ENCODE peak calls at places on chromosomes 11 and 22, in ten cellular contexts. P is uterus; H is IMR-90; O is left ventricle myocardium inferior; X is GM23338; L is CD8-positive, alpha-beta memory T cell; C is tibial nerve; N is esophagus squamous epithelium; Y is breast epithelium; E is lower lobe of right lung. F is an unnamed sample.
A peak's percentile ranks its signal among the peaks of the same experiment; 100 is the strongest.

GRCh38 chr22:40329021-40329456 is 17.3 kb upstream of the ADSL start:
- DNase-seq in P (no peak), H (no peak), O (no peak), X (no peak), L (no peak), C (no peak), N (no peak), Y (no peak), E (no peak), F (no peak)

GRCh38 chr11:29634248-29634647 is 382.6 kb downstream of the KCNA4 start:
- DNase-seq in P (no peak), H (no peak), O (no peak), X (peak; percentile 27), L (no peak), C (no peak), N (no peak), Y (no peak), E (no peak), F (no peak)

GRCh38 chr22:22151308-22151707 is 93.3 kb upstream of the VPREB1 start:
- DNase-seq in P (no peak), H (no peak), O (no peak), X (no peak), L (no peak), C (no peak), N (no peak), Y (no peak), E (no peak), F (no peak)

GRCh38 chr11:75194147-75194546 is 43.2 kb downstream of the SLCO2B1 start:
- DNase-seq in P (no peak), H (no peak), O (no peak), X (no peak), L (no peak), C (no peak), N (no peak), Y (no peak), E (no peak), F (no peak)

GRCh38 chr11:35969089-35970046 is 25.5 kb downstream of the LDLRAD3 start:
- DNase-seq in P (no peak), H (peak; percentile 27), O (no peak), X (no peak), L (no peak), C (no peak), N (no peak), Y (peak; percentile 56), E (peak; percentile 50), F (peak; percentile 43)

GRCh38 chr11:31651822-31652221 is 142.3 kb downstream of the ELP4 start:
- DNase-seq in P (no peak), H (no peak), O (no peak), X (no peak), L (no peak), C (no peak), N (no peak), Y (no peak), E (no peak), F (no peak)

GRCh38 chr11:120383518-120384155 is 47.4 kb downstream of the ARHGEF12 start:
- DNase-seq in P (no peak), H (no peak), O (no peak), X (no peak), L (no peak), C (no peak), N (no peak), Y (no peak), E (no peak), F (no peak)

GRCh38 chr22:36727110-36727509 is 23.6 kb upstream of the CACNG2 start:
- DNase-seq in P (no peak), H (no peak), O (no peak), X (no peak), L (no peak), C (no peak), N (no peak), Y (no peak), E (no peak), F (no peak)

GRCh38 chr11:68840661-68841653 is 759 bp downstream of the CPT1A start:
- DNase-seq in P (peak; percentile 54), H (peak; percentile 31), O (peak; percentile 59), X (peak; percentile 73), L (no peak), C (peak; percentile 29), N (no peak), Y (no peak), E (peak; percentile 77), F (peak; percentile 74)

GRCh38 chr22:23158516-23159286 is 13.4 kb downstream of the RAB36 start:
- DNase-seq in P (no peak), H (no peak), O (no peak), X (no peak), L (no peak), C (no peak), N (no peak), Y (no peak), E (no peak), F (peak; percentile 44)

GRCh38 chr22:42622061-42622710 is 7.5 kb upstream of the POLDIP3 start:
- DNase-seq in P (no peak), H (no peak), O (no peak), X (no peak), L (no peak), C (no peak), N (no peak), Y (no peak), E (no peak), F (peak; percentile 71)

GRCh38 chr22:23834830-23835772 is 3.7 kb downstream of the DERL3 start:
- DNase-seq in P (no peak), H (no peak), O (peak; percentile 80), X (no peak), L (no peak), C (no peak), N (no peak), Y (no peak), E (peak; percentile 43), F (peak; percentile 60)

GRCh38 chr11:111944139-111944538 is 7.0 kb downstream of the DIXDC1 start:
- DNase-seq in P (no peak), H (peak; percentile 87), O (no peak), X (peak; percentile 52), L (no peak), C (no peak), N (no peak), Y (no peak), E (no peak), F (no peak)

GRCh38 chr11:131723088-131723487 is 352.7 kb downstream of the NTM start:
- DNase-seq in P (no peak), H (no peak), O (no peak), X (no peak), L (no peak), C (no peak), N (no peak), Y (no peak), E (no peak), F (no peak)

GRCh38 chr11:118436639-118437045 is 350 bp downstream of the KMT2A start:
- DNase-seq in P (no peak), H (peak; percentile 21), O (no peak), X (peak; percentile 18), L (no peak), C (no peak), N (no peak), Y (no peak), E (peak; percentile 55), F (peak; percentile 38)

GRCh38 chr11:118435893-118436624 is at the start of gene KMT2A:
- DNase-seq in P (peak; percentile 98), H (peak; percentile 95), O (peak; percentile 99), X (peak; percentile 98), L (peak; percentile 96), C (peak; percentile 96), N (peak; percentile 65), Y (peak; percentile 96), E (peak; percentile 96), F (peak; percentile 97)

GRCh38 chr11:118437046-118437735 is 899 bp downstream of the KMT2A start:
- DNase-seq in P (peak; percentile 52), H (peak; percentile 35), O (peak; percentile 20), X (peak; percentile 78), L (peak; percentile 39), C (no peak), N (no peak), Y (peak; percentile 54), E (peak; percentile 50), F (no peak)

GRCh38 chr11:118438314-118438931 is 2.1 kb downstream of the KMT2A start:
- DNase-seq in P (peak; percentile 16), H (peak; percentile 87), O (peak; percentile 14), X (peak; percentile 80), L (peak; percentile 77), C (no peak), N (no peak), Y (no peak), E (no peak), F (peak; percentile 50)

GRCh38 chr11:118437736-118438125 is 1.4 kb downstream of the KMT2A start:
- DNase-seq in P (peak; percentile 22), H (peak; percentile 13), O (peak; percentile 19), X (peak; percentile 67), L (no peak), C (no peak), N (no peak), Y (no peak), E (no peak), F (peak; percentile 40)
- H3K4me1 ChIP-seq in P (no peaks in the 10 kb centered on the region), H (peaks cover 11% of the 10 kb centered on the region), O (peaks cover 84% of the 10 kb centered on the region), X (peaks cover 49% of the 10 kb centered on the region), L (peaks cover 46% of the 10 kb centered on the region), C (peaks cover 52% of the 10 kb centered on the region), N (peaks cover 79% of the 10 kb centered on the region), Y (peaks cover 13% of the 10 kb centered on the region), E (peaks cover 54% of the 10 kb centered on the region), F (peaks cover 34% of the 10 kb centered on the region)

GRCh38 chr11:1896895-1897294 is 5.2 kb upstream of the PRR33 start:
- DNase-seq in P (no peak), H (no peak), O (no peak), X (no peak), L (no peak), C (no peak), N (no peak), Y (no peak), E (no peak), F (peak; percentile 31)
- H3K4me3 ChIP-seq in P (no peak overlapping the region), H (no peak overlapping the region), O (no peak overlapping the region), X (no peak overlapping the region), L (no peak overlapping the region), C (peak overlapping the region; percentile 12), N (no peak overlapping the region), Y (no peak overlapping the region), E (peak overlapping the region; percentile 28), F (peak overlapping the region; percentile 13)

DNA sequence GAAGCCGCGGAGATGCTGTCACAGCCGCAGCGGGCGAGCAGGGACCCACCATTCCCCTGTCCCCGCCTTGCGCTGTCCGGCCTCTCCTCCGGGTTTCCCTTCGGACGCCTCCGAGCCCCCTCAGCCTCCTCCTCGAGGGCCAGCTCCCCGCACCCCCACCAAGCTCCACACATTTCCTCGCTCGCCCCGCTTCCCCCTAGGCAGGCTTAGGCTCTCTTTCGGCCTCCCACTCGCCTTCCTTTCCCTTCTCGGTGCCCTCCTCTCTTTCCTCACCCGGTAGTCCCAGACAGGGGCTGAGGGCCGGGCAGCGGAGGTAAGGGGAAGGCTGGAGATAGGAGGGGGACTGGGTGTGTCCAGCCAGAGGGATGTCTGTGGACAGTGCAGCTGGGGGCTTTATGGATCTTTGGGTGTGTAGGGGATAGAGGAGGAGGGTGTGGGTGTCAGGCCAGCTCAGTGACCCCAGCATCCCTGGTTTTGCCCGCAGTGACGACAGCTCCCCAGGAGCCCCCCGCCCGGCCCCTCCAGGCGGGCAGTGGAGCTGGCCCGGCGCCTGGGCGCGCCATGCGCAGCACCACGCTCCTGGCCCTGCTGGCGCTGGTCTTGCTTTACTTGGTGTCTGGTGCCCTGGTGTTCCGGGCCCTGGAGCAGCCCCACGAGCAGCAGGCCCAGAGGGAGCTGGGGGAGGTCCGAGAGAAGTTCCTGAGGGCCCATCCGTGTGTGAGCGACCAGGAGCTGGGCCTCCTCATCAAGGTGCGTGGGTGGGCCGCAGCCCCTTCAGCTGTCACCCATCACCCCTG is 1.6 kb downstream of the KCNK4 start:
- DNase-seq in P (no peak), H (no peak), O (no peak), X (peak; percentile 54), L (no peak), C (no peak), N (no peak), Y (no peak), E (no peak), F (no peak)
- H3K27me3 ChIP-seq in P (peaks cover 21% of the 10 kb centered on the region), H (peaks cover 74% of the 10 kb centered on the region), O (peaks cover 80% of the 10 kb centered on the region), X (peaks cover 85% of the 10 kb centered on the region), L (peaks cover 52% of the 10 kb centered on the region), C (no peaks in the 10 kb centered on the region), N (peaks cover 12% of the 10 kb centered on the region), Y (peaks cover 41% of the 10 kb centered on the region), E (peaks cover 74% of the 10 kb centered on the region), F (peaks cover 78% of the 10 kb centered on the region)

GRCh38 chr11:103433976-103434375 is 324.8 kb downstream of the DYNC2H1 start:
- DNase-seq in P (no peak), H (peak; percentile 40), O (no peak), X (no peak), L (no peak), C (no peak), N (no peak), Y (no peak), E (no peak), F (no peak)
- H3K4me1 ChIP-seq in P (no peaks in the 10 kb centered on the region), H (peaks cover 10% of the 10 kb centered on the region), O (no peaks in the 10 kb centered on the region), X (no peaks in the 10 kb centered on the region), L (no peaks in the 10 kb centered on the region), C (no peaks in the 10 kb centered on the region), N (peaks cover 12% of the 10 kb centered on the region), Y (no peaks in the 10 kb centered on the region), E (no peaks in the 10 kb centered on the region), F (no peaks in the 10 kb centered on the region)